ENCODE peak calls at places on chromosomes 7 and 10, in four cellular contexts. P, V, O and A are unnamed samples.
A peak's percentile ranks its signal among the peaks of the same experiment; 100 is the strongest.

GRCh38 chr10:116744163-116744788 is 1.9 kb upstream of the HSPA12A start:
- DNase-seq in P (no peak), V (no peak), O (no peak), A (no peak)

GRCh38 chr7:1362301-1362700 is 97.0 kb downstream of the MICALL2 start:
- DNase-seq in P (no peak), V (no peak), O (no peak), A (no peak)

GRCh38 chr7:17521437-17521836 is 223.0 kb downstream of the AHR start:
- DNase-seq in P (no peak), V (no peak), O (no peak), A (no peak)

GRCh38 chr10:47318706-47319105 is 3.5 kb upstream of the GDF2 start:
- DNase-seq in P (no peak), V (peak; percentile 29), O (no peak), A (no peak)

GRCh38 chr10:96998329-96998888 is 166.3 kb downstream of the LCOR start:
- DNase-seq in P (no peak), V (no peak), O (no peak), A (no peak)

GRCh38 chr7:69661342-69661741 is 63.1 kb downstream of the AUTS2 start:
- DNase-seq in P (no peak), V (no peak), O (no peak), A (no peak)

GRCh38 chr10:127926455-127926854 is 19.6 kb downstream of the PTPRE start:
- DNase-seq in P (no peak), V (no peak), O (peak; percentile 49), A (no peak)

GRCh38 chr7:64098-64521 is 128.3 kb upstream of the FAM20C start:
- DNase-seq in P (peak; percentile 27), V (peak; percentile 18), O (no peak), A (no peak)

GRCh38 chr10:127196227-127196954 is at the start of gene INSYN2A:
- DNase-seq in P (no peak), V (peak; percentile 43), O (no peak), A (no peak)

GRCh38 chr10:71623986-71624291 is 95.6 kb downstream of the C10orf105 start:
- DNase-seq in P (no peak), V (no peak), O (no peak), A (no peak)

GRCh38 chr10:76902949-76903348 is 734.7 kb downstream of the KCNMA1 start:
- DNase-seq in P (no peak), V (no peak), O (no peak), A (no peak)

GRCh38 chr7:84389242-84389641 is 194.7 kb upstream of the SEMA3A start:
- DNase-seq in P (no peak), V (no peak), O (no peak), A (no peak)

GRCh38 chr7:98126311-98127142 is 19.9 kb downstream of the LMTK2 start:
- DNase-seq in P (no peak), V (no peak), O (no peak), A (no peak)

GRCh38 chr10:61897671-61898434 is 3.6 kb upstream of the ARID5B start:
- DNase-seq in P (no peak), V (peak; percentile 40), O (peak; percentile 77), A (no peak)

GRCh38 chr7:4227105-4228010 is 454.7 kb upstream of the FOXK1 start:
- DNase-seq in P (no peak), V (no peak), O (no peak), A (no peak)

GRCh38 chr7:134298902-134299683 is 17.6 kb downstream of the SLC35B4 start:
- DNase-seq in P (peak; percentile 48), V (no peak), O (no peak), A (no peak)

GRCh38 chr10:85124592-85124991 is 796.2 kb downstream of the CCSER2 start:
- DNase-seq in P (no peak), V (no peak), O (peak; percentile 24), A (no peak)

GRCh38 chr7:120550494-120551048 is 277.6 kb downstream of the KCND2 start:
- DNase-seq in P (no peak), V (no peak), O (no peak), A (no peak)

GRCh38 chr10:28049286-28049685 is 50.4 kb upstream of the ODAD2 start:
- DNase-seq in P (no peak), V (no peak), O (no peak), A (no peak)

GRCh38 chr10:85643839-85644525 is 722.6 kb downstream of the GRID1 start:
- DNase-seq in P (no peak), V (peak; percentile 39), O (no peak), A (no peak)

GRCh38 chr7:142864980-142865747 is 10.3 kb downstream of the EPHB6 start:
- DNase-seq in P (no peak), V (no peak), O (no peak), A (no peak)

GRCh38 chr7:75876126-75876881 is 2.5 kb upstream of the RHBDD2 start:
- DNase-seq in P (no peak), V (no peak), O (peak; percentile 60), A (no peak)
- TF ChIP-seq CTCF in P (no peak), V (no peak), O (no peak), A (no peak)

GRCh38 chr7:43117025-43117424 is 4.6 kb downstream of the HECW1 start:
- DNase-seq in P (no peak), V (no peak), O (no peak), A (no peak)

GRCh38 chr7:43123457-43123856 is 11.0 kb downstream of the HECW1 start:
- DNase-seq in P (no peak), V (no peak), O (no peak), A (no peak)

GRCh38 chr7:43117842-43118241 is 5.4 kb downstream of the HECW1 start:
- DNase-seq in P (no peak), V (no peak), O (no peak), A (no peak)

GRCh38 chr7:43116451-43116850 is 4.0 kb downstream of the HECW1 start:
- DNase-seq in P (no peak), V (no peak), O (no peak), A (no peak)

DNA sequence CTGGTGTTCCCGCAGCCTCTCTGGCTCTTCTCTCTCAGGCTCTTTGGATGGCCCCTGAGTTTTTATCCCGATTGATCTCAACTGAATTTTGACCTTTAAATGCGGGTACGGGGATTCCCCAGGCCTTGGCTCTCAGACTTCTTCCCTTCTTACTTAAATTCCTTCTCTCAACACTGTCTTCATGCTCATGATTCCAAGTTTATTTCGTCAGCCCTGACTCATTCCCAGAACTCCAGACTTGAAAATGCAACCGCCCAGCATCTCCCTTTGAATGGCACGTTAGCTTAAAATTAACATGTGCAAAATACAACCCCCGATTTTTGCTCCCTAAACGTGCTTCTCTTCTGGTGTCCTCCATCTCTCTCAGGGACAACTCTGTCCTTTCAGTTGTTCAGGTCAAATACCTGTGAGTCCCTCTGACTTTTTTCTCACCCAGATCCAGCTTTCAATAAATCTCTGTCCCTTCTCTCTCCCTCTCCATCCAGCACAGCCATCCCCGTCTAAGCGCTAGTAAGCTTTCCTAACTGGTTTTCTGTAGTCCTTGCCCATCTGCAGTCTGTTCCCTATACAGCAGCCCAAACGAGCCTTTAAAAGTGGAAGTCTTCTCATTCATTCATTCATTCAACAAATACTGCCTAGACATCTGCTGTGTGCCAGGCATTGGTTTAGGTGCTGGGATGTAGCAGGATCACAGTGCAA is 7.1 kb downstream of the HECW1 start:
- DNase-seq in P (no peak), V (no peak), O (no peak), A (no peak)
- H3K27ac ChIP-seq in P (no peak overlapping the region), V (no peak overlapping the region), O (no peak overlapping the region), A (no peak overlapping the region)

GRCh38 chr7:92245487-92246362 is at the start of the genes ANKIB1 and KRIT1:
- DNase-seq in P (peak; percentile 83), V (peak; percentile 80), O (peak; percentile 90), A (peak; percentile 79)
- TF ChIP-seq CTCF in P (peak; percentile 30), V (no peak), O (no peak), A (no peak)

DNA sequence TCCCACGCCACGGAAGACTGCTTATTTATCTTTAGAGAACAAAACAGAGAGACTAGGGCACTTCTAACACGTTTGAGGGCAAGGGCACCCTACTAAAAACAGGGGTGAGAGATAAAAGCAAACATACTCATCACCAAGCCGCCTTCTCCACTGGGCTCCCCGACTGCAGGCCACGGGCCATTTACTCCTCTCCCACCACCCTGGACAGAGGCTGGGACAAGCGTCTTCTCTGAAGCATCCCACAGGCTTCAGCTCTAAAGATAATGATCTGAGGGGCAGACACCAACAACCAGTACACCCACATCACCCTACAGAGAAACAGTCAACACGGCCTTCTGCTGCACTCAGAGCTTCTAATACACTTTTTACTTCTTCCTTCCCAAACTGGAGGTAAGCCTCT is 78.7 kb downstream of the CYTH3 start:
- DNase-seq in P (no peak), V (no peak), O (no peak), A (no peak)
- H3K27ac ChIP-seq in P (no peak overlapping the region), V (no peak overlapping the region), O (no peak overlapping the region), A (no peak overlapping the region)

GRCh38 chr7:146773506-146773905 is 656.9 kb downstream of the CNTNAP2 start:
- DNase-seq in P (no peak), V (no peak), O (no peak), A (no peak)

GRCh38 chr7:146768941-146769340 is 652.3 kb downstream of the CNTNAP2 start:
- DNase-seq in P (no peak), V (no peak), O (no peak), A (no peak)

GRCh38 chr7:146772581-146772980 is 656.0 kb downstream of the CNTNAP2 start:
- DNase-seq in P (no peak), V (no peak), O (no peak), A (no peak)
- TF ChIP-seq CTCF in P (no peak), V (no peak), O (no peak), A (no peak)